ENCODE peak calls at places on chromosomes 11 and 22, in nine cellular contexts. C, J, X, W, Q, E, F, D and O are unnamed samples.

GRCh38 chr11:35151896-35152295 is 12.9 kb downstream of the CD44 start:
- DNase-seq in C (no peak), J (no peak), X (no peak), W (no peak), Q (no peak), E (no peak), F (no peak), D (no peak), O (no peak)

GRCh38 chr11:17652556-17652955 is 66.8 kb upstream of the MYOD1 start:
- DNase-seq in C (no peak), J (no peak), X (no peak), W (no peak), Q (no peak), E (no peak), F (no peak), D (no peak), O (no peak)

GRCh38 chr11:66563832-66564231 is 4.6 kb downstream of the CTSF start:
- DNase-seq in C (no peak), J (no peak), X (no peak), W (no peak), Q (no peak), E (no peak), F (no peak), D (no peak), O (no peak)

GRCh38 chr11:93623179-93623578 is 38.3 kb upstream of the CEP295 start:
- DNase-seq in C (peak), J (no peak), X (no peak), W (no peak), Q (no peak), E (peak), F (no peak), D (no peak), O (no peak)

GRCh38 chr22:50059881-50060262 is 1.8 kb upstream of the TTLL8 start:
- DNase-seq in C (no peak), J (no peak), X (no peak), W (no peak), Q (no peak), E (no peak), F (no peak), D (no peak), O (no peak)

GRCh38 chr11:7844986-7845385 is 48.2 kb upstream of the OR5P2 start:
- DNase-seq in C (no peak), J (no peak), X (no peak), W (no peak), Q (no peak), E (no peak), F (no peak), D (no peak), O (no peak)

GRCh38 chr11:96875772-96876171 is 486.0 kb downstream of the JRKL start:
- DNase-seq in C (no peak), J (no peak), X (no peak), W (no peak), Q (no peak), E (no peak), F (no peak), D (no peak), O (no peak)

GRCh38 chr22:25032066-25032465 is 79.5 kb downstream of the KIAA1671 start:
- DNase-seq in C (no peak), J (no peak), X (no peak), W (no peak), Q (no peak), E (no peak), F (no peak), D (no peak), O (no peak)

GRCh38 chr22:37716708-37717107 is 19.9 kb downstream of the TRIOBP start:
- DNase-seq in C (no peak), J (no peak), X (no peak), W (no peak), Q (no peak), E (peak), F (no peak), D (no peak), O (peak)

GRCh38 chr11:7490054-7490453 is 4.7 kb downstream of the OLFML1 start:
- DNase-seq in C (no peak), J (no peak), X (no peak), W (no peak), Q (no peak), E (peak), F (no peak), D (peak), O (no peak)

GRCh38 chr11:73538381-73538872 is 59.5 kb downstream of the FAM168A start:
- DNase-seq in C (no peak), J (no peak), X (no peak), W (no peak), Q (no peak), E (no peak), F (no peak), D (no peak), O (no peak)

GRCh38 chr11:34358258-34358665 is 452 bp upstream of the ABTB2 start:
- DNase-seq in C (peak), J (no peak), X (peak), W (peak), Q (no peak), E (peak), F (peak), D (peak), O (no peak)

GRCh38 chr11:12631651-12632050 is 42.6 kb upstream of the TEAD1 start:
- DNase-seq in C (no peak), J (no peak), X (no peak), W (no peak), Q (no peak), E (no peak), F (no peak), D (no peak), O (no peak)

GRCh38 chr11:132943325-132943736 is 589.0 kb downstream of the OPCML start:
- DNase-seq in C (no peak), J (no peak), X (no peak), W (no peak), Q (no peak), E (no peak), F (no peak), D (no peak), O (no peak)

GRCh38 chr11:96185220-96185768 is 157.7 kb downstream of the MAML2 start:
- DNase-seq in C (no peak), J (no peak), X (peak), W (no peak), Q (no peak), E (no peak), F (no peak), D (no peak), O (no peak)

GRCh38 chr11:72075109-72075508 is 5.2 kb downstream of the NUMA1 start:
- DNase-seq in C (no peak), J (no peak), X (no peak), W (no peak), Q (no peak), E (no peak), F (peak), D (peak), O (no peak)
- TF ChIP-seq CTCF in C (no peak), J (no peak), X (no peak), W (no peak), Q (no peak), E (no peak), F (no peak), D (no peak), O (peak)

GRCh38 chr22:30307026-30307574 is 17.8 kb upstream of the CASTOR1 start:
- DNase-seq in C (no peak), J (no peak), X (no peak), W (no peak), Q (no peak), E (no peak), F (no peak), D (no peak), O (no peak)
- H3K4me3 ChIP-seq in C (no peak), J (no peak), X (no peak), W (no peak), Q (no peak), E (no peak), F (no peak), D (no peak), O (no peak)

GRCh38 chr11:392102-392777 is 1.8 kb upstream of the PKP3 start:
- DNase-seq in C (no peak), J (no peak), X (no peak), W (no peak), Q (no peak), E (no peak), F (no peak), D (no peak), O (no peak)
- TF ChIP-seq CTCF in C (no peak), J (no peak), X (no peak), W (no peak), Q (no peak), E (no peak), F (no peak), D (no peak), O (no peak)

GRCh38 chr11:92611157-92611556 is 358.3 kb upstream of the MTNR1B start:
- DNase-seq in C (no peak), J (no peak), X (no peak), W (no peak), Q (no peak), E (no peak), F (no peak), D (no peak), O (no peak)

GRCh38 chr11:92605667-92606066 is 363.8 kb upstream of the MTNR1B start:
- DNase-seq in C (no peak), J (no peak), X (no peak), W (no peak), Q (no peak), E (no peak), F (no peak), D (no peak), O (no peak)

GRCh38 chr11:92607969-92608711 is 361.3 kb upstream of the MTNR1B start:
- DNase-seq in C (no peak), J (no peak), X (no peak), W (no peak), Q (no peak), E (no peak), F (no peak), D (no peak), O (no peak)
- H3K4me3 ChIP-seq in C (no peak), J (no peak), X (no peak), W (no peak), Q (no peak), E (no peak), F (no peak), D (no peak), O (no peak)

DNA sequence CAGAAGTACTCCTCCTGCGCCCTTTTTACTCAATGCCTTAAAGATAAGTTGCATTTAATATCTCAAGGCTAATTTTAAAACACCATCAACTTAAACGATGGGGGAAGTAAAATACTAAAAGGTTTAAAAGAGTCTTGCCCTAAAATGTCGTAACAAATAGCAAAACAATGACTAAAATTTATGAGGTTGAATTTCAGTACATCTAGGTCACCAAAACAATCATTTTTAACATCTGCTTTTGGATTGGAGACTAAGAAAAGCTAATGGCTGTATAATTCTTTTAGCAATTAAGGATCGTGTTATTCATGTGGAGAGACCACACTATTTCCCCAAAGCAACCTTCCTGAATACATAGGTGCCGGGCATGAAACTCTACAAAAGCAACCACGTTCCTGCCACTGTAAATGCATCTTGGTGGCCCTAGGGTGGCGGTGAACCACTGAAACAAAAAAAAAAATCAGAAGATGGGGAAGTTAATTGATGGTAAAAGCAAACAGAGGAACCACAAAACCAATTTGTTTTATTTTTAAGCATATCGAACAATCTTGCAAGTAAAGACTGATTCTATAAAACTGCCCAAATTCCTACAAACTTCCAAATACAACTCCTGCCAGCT is 45.8 kb downstream of the CELF1 start:
- DNase-seq in C (no peak), J (no peak), X (no peak), W (no peak), Q (no peak), E (no peak), F (no peak), D (no peak), O (no peak)
- TF ChIP-seq CTCF in C (no peak), J (no peak), X (no peak), W (no peak), Q (no peak), E (no peak), F (no peak), D (no peak), O (no peak)

GRCh38 chr22:42075277-42075676 is 1.2 kb downstream of the PHETA2 start:
- DNase-seq in C (peak), J (peak), X (no peak), W (no peak), Q (no peak), E (no peak), F (no peak), D (no peak), O (no peak)

GRCh38 chr22:42074846-42075245 is 798 bp downstream of the PHETA2 start:
- DNase-seq in C (no peak), J (peak), X (no peak), W (no peak), Q (no peak), E (no peak), F (no peak), D (no peak), O (no peak)

GRCh38 chr22:42074153-42074750 is at the start of gene PHETA2:
- DNase-seq in C (no peak), J (peak), X (peak), W (peak), Q (peak), E (no peak), F (no peak), D (peak), O (no peak)

GRCh38 chr22:42072606-42073330 is 1.3 kb upstream of the PHETA2 start:
- DNase-seq in C (no peak), J (no peak), X (no peak), W (no peak), Q (no peak), E (no peak), F (no peak), D (no peak), O (no peak)

GRCh38 chr22:42073568-42074152 is 388 bp upstream of the PHETA2 start:
- DNase-seq in C (no peak), J (no peak), X (no peak), W (no peak), Q (no peak), E (no peak), F (no peak), D (no peak), O (no peak)
- H3K4me3 ChIP-seq in C (peak), J (peak), X (peak), W (peak), Q (peak), E (no peak), F (no peak), D (peak), O (peak)

DNA sequence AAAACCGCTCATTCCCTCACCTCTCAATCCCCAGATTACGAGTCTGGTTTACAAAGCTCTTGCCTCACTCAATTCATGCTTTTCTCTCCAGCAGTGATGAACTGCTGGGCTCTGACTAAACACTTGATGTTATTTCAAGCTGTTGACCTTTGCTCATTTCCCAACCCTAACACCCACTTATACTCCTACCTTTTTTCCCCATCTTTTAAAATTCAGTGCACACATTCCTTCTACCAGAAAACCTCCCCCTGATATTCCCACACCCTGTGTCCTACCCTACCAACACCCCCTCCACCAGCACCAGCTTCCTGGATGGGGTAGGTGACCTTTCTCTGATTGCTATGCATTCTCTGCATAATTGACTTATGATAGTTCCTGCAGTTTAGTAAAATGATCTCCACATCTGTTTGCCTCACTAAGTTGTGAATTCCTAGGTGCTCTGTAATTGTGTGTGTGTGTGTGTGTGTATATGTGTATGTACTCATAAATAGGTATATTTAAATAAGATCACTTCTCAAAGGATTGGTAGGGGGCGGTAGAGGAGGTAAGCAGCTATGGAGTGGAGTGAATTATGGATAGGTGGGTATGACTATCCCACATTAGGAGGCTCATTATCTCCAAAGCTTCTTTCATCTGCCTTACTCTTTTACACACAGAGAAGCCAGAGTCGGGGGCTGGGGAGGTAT is 842 bp downstream of the HEPACAM start:
- DNase-seq in C (no peak), J (no peak), X (no peak), W (no peak), Q (no peak), E (no peak), F (peak), D (no peak), O (peak)
- TF ChIP-seq CTCF in C (no peak), J (no peak), X (no peak), W (no peak), Q (no peak), E (no peak), F (no peak), D (no peak), O (no peak)

DNA sequence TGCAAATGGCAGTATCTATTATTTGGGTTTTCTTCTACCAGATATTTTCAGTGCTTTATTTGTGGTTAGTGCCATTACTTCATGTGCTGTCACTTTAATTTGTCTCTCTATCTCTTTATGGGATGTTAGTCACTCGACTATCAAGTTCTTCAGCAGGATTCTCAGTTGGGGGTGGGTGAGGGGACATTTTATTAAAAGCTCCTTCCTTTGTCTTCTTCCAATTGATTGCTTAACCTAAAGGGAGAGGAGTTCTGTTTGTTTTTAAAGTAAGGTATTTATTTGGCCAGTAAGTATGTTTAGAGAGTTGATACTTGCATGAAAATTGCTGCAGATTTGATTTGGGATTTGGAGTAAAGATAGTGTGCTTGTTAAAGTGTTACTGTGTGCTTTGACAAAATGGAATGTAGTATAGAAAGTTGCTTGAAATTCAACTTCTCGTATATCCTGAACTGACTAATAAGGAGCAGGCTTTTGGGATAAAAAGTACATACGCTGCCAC is 10.2 kb downstream of the YAP1 start:
- DNase-seq in C (no peak), J (no peak), X (no peak), W (no peak), Q (no peak), E (peak), F (peak), D (no peak), O (no peak)
- H3K4me3 ChIP-seq in C (no peak), J (peak), X (no peak), W (no peak), Q (no peak), E (peak), F (peak), D (no peak), O (no peak)